ENCODE peak calls at places on chromosomes 13 and 19, in eight cellular contexts. T, R, I, K, A, P, N and F are unnamed samples.
A peak's percentile ranks its signal among the peaks of the same experiment; 100 is the strongest.

GRCh38 chr13:76758738-76759137 is 127.5 kb downstream of the KCTD12 start:
- DNase-seq in T (no peak), R (no peak), I (no peak), K (no peak), A (no peak), P (no peak), N (no peak), F (no peak)

GRCh38 chr13:20873348-20873747 is 29.2 kb downstream of the XPO4 start:
- DNase-seq in T (no peak), R (no peak), I (no peak), K (no peak), A (no peak), P (no peak), N (no peak), F (no peak)

GRCh38 chr13:48304132-48304876 is 753 bp downstream of the RB1 start:
- DNase-seq in T (peak; percentile 34), R (no peak), I (no peak), K (peak; percentile 72), A (peak; percentile 6), P (peak; percentile 57), N (peak; percentile 46), F (no peak)

GRCh38 chr19:42316223-42317211 is 3.4 kb downstream of the TMEM145 start:
- DNase-seq in T (no peak), R (no peak), I (no peak), K (no peak), A (no peak), P (peak; percentile 42), N (no peak), F (no peak)

GRCh38 chr19:1251503-1252220 is 3.3 kb downstream of the MIDN start:
- DNase-seq in T (no peak), R (no peak), I (no peak), K (peak; percentile 92), A (no peak), P (peak; percentile 52), N (no peak), F (no peak)

GRCh38 chr13:90622547-90622946 is 724.9 kb upstream of the MIR17HG start:
- DNase-seq in T (no peak), R (peak; percentile 15), I (no peak), K (no peak), A (no peak), P (no peak), N (no peak), F (no peak)

GRCh38 chr13:85148009-85148408 is 651.2 kb downstream of the SLITRK6 start:
- DNase-seq in T (no peak), R (no peak), I (no peak), K (no peak), A (no peak), P (no peak), N (no peak), F (no peak)

GRCh38 chr13:108315955-108316354 is 46.4 kb downstream of the TNFSF13B start:
- DNase-seq in T (no peak), R (no peak), I (no peak), K (no peak), A (no peak), P (no peak), N (no peak), F (no peak)

GRCh38 chr19:28242317-28242927 is 970.5 kb downstream of the UQCRFS1 start:
- DNase-seq in T (no peak), R (peak; percentile 77), I (no peak), K (no peak), A (peak; percentile 23), P (peak; percentile 8), N (no peak), F (no peak)

GRCh38 chr19:40597329-40597838 is 3.8 kb upstream of the LTBP4 start:
- DNase-seq in T (no peak), R (no peak), I (no peak), K (no peak), A (no peak), P (no peak), N (no peak), F (no peak)

DNA sequence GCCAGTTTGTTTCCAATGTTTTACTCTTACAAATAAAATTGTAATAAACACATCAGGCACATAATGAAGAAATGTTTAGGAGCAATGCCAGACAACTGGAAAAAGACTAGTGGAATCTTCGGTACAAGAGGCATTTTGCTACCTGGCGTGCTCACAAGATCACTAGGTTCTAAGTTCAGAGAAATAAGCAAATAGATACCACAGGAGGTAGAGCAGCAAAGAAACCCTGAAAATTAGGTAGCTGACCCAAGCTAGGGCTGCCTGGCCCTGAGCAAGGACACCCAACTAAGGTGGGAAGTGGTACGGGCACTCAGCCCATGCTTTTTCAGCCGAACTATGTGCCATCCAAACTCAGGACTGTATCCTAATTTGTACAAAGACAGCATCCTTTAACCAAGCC is 32.2 kb upstream of the TPP2 start:
- DNase-seq in T (no peak), R (no peak), I (no peak), K (no peak), A (no peak), P (no peak), N (no peak), F (no peak)
- H3K4me1 ChIP-seq in T (no peaks in the 10 kb centered on the region), R (no peaks in the 10 kb centered on the region), I (no peaks in the 10 kb centered on the region), K (no peaks in the 10 kb centered on the region), A (no peaks in the 10 kb centered on the region), P (no peaks in the 10 kb centered on the region), N (no peaks in the 10 kb centered on the region), F (no peaks in the 10 kb centered on the region)

GRCh38 chr19:43596842-43597461 is 557 bp downstream of the ZNF576 start:
- DNase-seq in T (no peak), R (no peak), I (no peak), K (no peak), A (no peak), P (no peak), N (no peak), F (no peak)
- TF ChIP-seq EP300 in T (no peak), R (no peak), I (no peak), K (no peak), A (no peak), P (no peak), N (no peak), F (no peak)

GRCh38 chr13:39918837-39919236 is 263.4 kb downstream of the COG6 start:
- DNase-seq in T (no peak), R (no peak), I (no peak), K (no peak), A (no peak), P (no peak), N (no peak), F (no peak)

GRCh38 chr13:39913339-39913738 is 257.9 kb downstream of the COG6 start:
- DNase-seq in T (no peak), R (no peak), I (no peak), K (no peak), A (no peak), P (no peak), N (no peak), F (no peak)

GRCh38 chr13:39913928-39914327 is 258.5 kb downstream of the COG6 start:
- DNase-seq in T (no peak), R (no peak), I (peak; percentile 18), K (peak; percentile 73), A (no peak), P (no peak), N (no peak), F (no peak)

GRCh38 chr13:39916330-39916729 is 260.9 kb downstream of the COG6 start:
- DNase-seq in T (no peak), R (no peak), I (no peak), K (no peak), A (no peak), P (no peak), N (no peak), F (no peak)

GRCh38 chr13:39915418-39915817 is 260.0 kb downstream of the COG6 start:
- DNase-seq in T (no peak), R (no peak), I (no peak), K (no peak), A (no peak), P (no peak), N (no peak), F (no peak)
- H3K4me1 ChIP-seq in T (no peaks in the 10 kb centered on the region), R (no peaks in the 10 kb centered on the region), I (no peaks in the 10 kb centered on the region), K (no peaks in the 10 kb centered on the region), A (no peaks in the 10 kb centered on the region), P (no peaks in the 10 kb centered on the region), N (no peaks in the 10 kb centered on the region), F (peaks cover 20% of the 10 kb centered on the region)

DNA sequence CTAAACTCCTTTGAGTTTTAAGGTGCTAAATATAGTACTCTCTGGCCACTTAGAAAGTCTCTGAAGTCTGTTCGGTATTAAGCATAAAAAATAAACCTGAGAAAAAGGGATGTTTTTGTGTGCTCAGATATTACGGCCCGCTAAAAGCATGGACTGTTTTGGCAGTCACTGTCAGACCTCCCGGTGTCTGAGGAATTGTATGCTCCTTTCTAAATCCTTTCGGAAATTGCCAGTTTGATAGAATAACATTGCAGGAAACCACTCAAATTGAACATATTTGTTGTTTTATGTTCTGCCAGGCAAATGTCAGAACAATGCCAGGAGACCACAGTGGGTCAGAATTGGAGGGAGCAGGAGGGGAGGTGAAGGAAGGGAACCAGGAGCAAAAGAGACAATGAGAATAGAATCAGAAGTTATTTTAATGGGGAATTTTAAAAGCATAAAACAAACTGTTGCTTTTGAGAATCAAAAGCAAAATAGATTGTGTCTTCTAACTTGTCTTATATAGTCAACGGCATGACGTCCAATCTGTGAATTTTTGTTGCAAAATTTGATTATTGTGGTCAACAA is 257.3 kb downstream of the SPRY2 start:
- DNase-seq in T (no peak), R (no peak), I (no peak), K (no peak), A (no peak), P (no peak), N (no peak), F (no peak)
- TF ChIP-seq EP300 in T (no peak), R (no peak), I (no peak), K (no peak), A (no peak), P (no peak), N (no peak), F (no peak)

GRCh38 chr19:6238643-6239281 is 41.0 kb downstream of the MLLT1 start:
- DNase-seq in T (peak; percentile 73), R (no peak), I (no peak), K (no peak), A (no peak), P (no peak), N (peak; percentile 74), F (no peak)
- H3K4me1 ChIP-seq in T (peaks cover 78% of the 10 kb centered on the region), R (peaks cover 27% of the 10 kb centered on the region), I (no peaks in the 10 kb centered on the region), K (no peaks in the 10 kb centered on the region), A (no peaks in the 10 kb centered on the region), P (peaks cover 39% of the 10 kb centered on the region), N (peaks cover 42% of the 10 kb centered on the region), F (peaks cover 98% of the 10 kb centered on the region)

DNA sequence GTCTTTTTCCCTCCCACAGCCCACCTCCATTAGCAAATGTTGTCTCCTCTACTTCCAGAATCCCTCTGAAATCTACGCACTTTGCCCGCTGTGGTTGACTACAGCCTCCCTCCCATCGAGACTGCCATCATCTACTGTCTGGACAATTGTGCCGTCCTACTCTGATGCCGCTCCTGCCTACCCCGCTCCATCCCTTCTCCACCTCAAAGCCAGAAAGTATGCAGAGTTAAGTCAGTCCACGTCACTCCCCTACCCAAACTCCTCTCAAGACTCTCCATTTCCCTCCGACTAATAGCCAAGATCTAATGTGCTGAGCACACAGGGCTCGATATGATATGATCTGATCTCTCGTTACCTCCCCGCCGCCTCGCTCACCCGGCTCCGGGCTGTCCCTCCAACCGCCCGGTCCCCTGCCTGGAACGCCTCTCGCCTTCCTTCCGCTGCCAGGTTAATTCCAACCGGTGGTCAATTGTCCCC is 556 bp downstream of the CACTIN start:
- DNase-seq in T (no peak), R (peak; percentile 48), I (no peak), K (no peak), A (no peak), P (no peak), N (no peak), F (no peak)
- TF ChIP-seq EP300 in T (no peak), R (no peak), I (no peak), K (no peak), A (no peak), P (no peak), N (no peak), F (no peak)

GRCh38 chr13:98326274-98326673 is 149.2 kb upstream of the RNF113B start:
- DNase-seq in T (no peak), R (no peak), I (no peak), K (no peak), A (no peak), P (no peak), N (no peak), F (no peak)
- H3K4me1 ChIP-seq in T (no peaks in the 10 kb centered on the region), R (no peaks in the 10 kb centered on the region), I (no peaks in the 10 kb centered on the region), K (no peaks in the 10 kb centered on the region), A (no peaks in the 10 kb centered on the region), P (no peaks in the 10 kb centered on the region), N (peaks cover 6% of the 10 kb centered on the region), F (no peaks in the 10 kb centered on the region)